ENCODE peak calls at places on chromosome 17, in ten cellular contexts. H is HEK293T; F is heart right ventricle; Z is stromal cell of bone marrow; Q is activated naive CD4-positive, alpha-beta T cell treated with Interleukin-2 at 50 U/mL for 16 hours; R is mammary epithelial cell; J is CD8-positive, alpha-beta T cell; N is WTC11; Y is HCT116; C is A549. M is an unnamed sample.

GRCh38 chr17:10705727-10706126 is 8.3 kb downstream of the ADPRM start:
- DNase-seq in H (no peak), F (no peak), Z (no peak), Q (no peak), R (no peak), J (no peak), N (no peak), Y (no peak), C (no peak), M (no peak)

GRCh38 chr17:27520571-27521185 is 64.4 kb downstream of the KSR1 start:
- DNase-seq in H (no peak), F (no peak), Z (no peak), Q (no peak), R (no peak), J (no peak), N (no peak), Y (no peak), C (no peak), M (no peak)

GRCh38 chr17:74924250-74924948 is at the start of gene OTOP2:
- DNase-seq in H (no peak), F (peak), Z (no peak), Q (no peak), R (no peak), J (no peak), N (peak), Y (no peak), C (no peak), M (no peak)

GRCh38 chr17:20191066-20191465 is 181.9 kb downstream of the SPECC1 start:
- DNase-seq in H (no peak), F (no peak), Z (peak), Q (no peak), R (peak), J (no peak), N (no peak), Y (no peak), C (no peak), M (no peak)

GRCh38 chr17:74417178-74418045 is 14.5 kb upstream of the GPRC5C start:
- DNase-seq in H (no peak), F (no peak), Z (peak), Q (no peak), R (peak), J (no peak), N (no peak), Y (peak), C (peak), M (no peak)

GRCh38 chr17:61284174-61284573 is 115.5 kb upstream of the TBX2 start:
- DNase-seq in H (no peak), F (no peak), Z (peak), Q (no peak), R (peak), J (no peak), N (no peak), Y (no peak), C (no peak), M (no peak)

GRCh38 chr17:78899361-78900260 is 3.4 kb downstream of the CEP295NL start:
- DNase-seq in H (no peak), F (peak), Z (no peak), Q (no peak), R (no peak), J (no peak), N (peak), Y (no peak), C (no peak), M (no peak)

GRCh38 chr17:73393962-73394361 is 82.2 kb upstream of the CDC42EP4 start:
- DNase-seq in H (no peak), F (no peak), Z (no peak), Q (no peak), R (peak), J (no peak), N (no peak), Y (peak), C (no peak), M (no peak)

GRCh38 chr17:81734405-81735055 is 22.4 kb downstream of the SLC25A10 start:
- DNase-seq in H (no peak), F (no peak), Z (no peak), Q (no peak), R (no peak), J (no peak), N (no peak), Y (no peak), C (no peak), M (no peak)

GRCh38 chr17:39097159-39097519 is 54.3 kb downstream of the PLXDC1 start:
- DNase-seq in H (no peak), F (no peak), Z (no peak), Q (no peak), R (no peak), J (no peak), N (no peak), Y (no peak), C (no peak), M (no peak)

GRCh38 chr17:15651583-15652110 is 32.1 kb upstream of the FBXW10B start:
- DNase-seq in H (peak), F (peak), Z (peak), Q (no peak), R (peak), J (no peak), N (peak), Y (peak), C (peak), M (peak)

GRCh38 chr17:60641126-60641525 is 36.5 kb upstream of the BCAS3 start:
- DNase-seq in H (no peak), F (no peak), Z (no peak), Q (no peak), R (peak), J (no peak), N (no peak), Y (no peak), C (no peak), M (no peak)

GRCh38 chr17:79799538-79800324 is 2.9 kb upstream of the CBX8 start:
- DNase-seq in H (no peak), F (no peak), Z (no peak), Q (no peak), R (no peak), J (no peak), N (no peak), Y (no peak), C (no peak), M (no peak)

GRCh38 chr17:82445542-82445941 is 5.0 kb downstream of the CYBC1 start:
- DNase-seq in H (no peak), F (no peak), Z (no peak), Q (no peak), R (no peak), J (no peak), N (no peak), Y (no peak), C (no peak), M (no peak)

GRCh38 chr17:50871898-50872297 is 5.7 kb upstream of the TOB1 start:
- DNase-seq in H (no peak), F (no peak), Z (no peak), Q (no peak), R (no peak), J (no peak), N (no peak), Y (no peak), C (no peak), M (no peak)

GRCh38 chr17:39536468-39536867 is 71.3 kb downstream of the NEUROD2 start:
- DNase-seq in H (no peak), F (no peak), Z (no peak), Q (no peak), R (no peak), J (no peak), N (no peak), Y (no peak), C (no peak), M (no peak)

GRCh38 chr17:2957631-2958286 is 105.6 kb downstream of the OR1D5 start:
- DNase-seq in H (no peak), F (no peak), Z (no peak), Q (no peak), R (no peak), J (no peak), N (no peak), Y (no peak), C (no peak), M (no peak)

GRCh38 chr17:82424001-82424862 is 5.8 kb upstream of the OGFOD3 start:
- DNase-seq in H (peak), F (no peak), Z (peak), Q (peak), R (peak), J (no peak), N (peak), Y (peak), C (no peak), M (no peak)

GRCh38 chr17:59277031-59277430 is 54.4 kb upstream of the YPEL2 start:
- DNase-seq in H (no peak), F (no peak), Z (no peak), Q (no peak), R (no peak), J (no peak), N (no peak), Y (no peak), C (no peak), M (no peak)

GRCh38 chr17:78396436-78397335 is 18.2 kb downstream of the PGS1 start:
- DNase-seq in H (no peak), F (peak), Z (peak), Q (no peak), R (no peak), J (no peak), N (no peak), Y (no peak), C (no peak), M (no peak)

GRCh38 chr17:39197380-39198185 is at the start of gene CACNB1:
- DNase-seq in H (peak), F (peak), Z (peak), Q (peak), R (peak), J (peak), N (peak), Y (no peak), C (peak), M (no peak)

GRCh38 chr17:78745407-78746088 is 36.5 kb downstream of the CYTH1 start:
- DNase-seq in H (no peak), F (no peak), Z (no peak), Q (peak), R (no peak), J (no peak), N (peak), Y (no peak), C (no peak), M (no peak)

GRCh38 chr17:70314096-70314495 is 144.8 kb downstream of the KCNJ2 start:
- DNase-seq in H (no peak), F (no peak), Z (peak), Q (no peak), R (no peak), J (no peak), N (no peak), Y (no peak), C (no peak), M (no peak)

GRCh38 chr17:50268632-50269287 is 5.5 kb upstream of the TMEM92 start:
- DNase-seq in H (no peak), F (no peak), Z (no peak), Q (no peak), R (no peak), J (no peak), N (no peak), Y (no peak), C (no peak), M (no peak)

GRCh38 chr17:2051388-2052237 is 3.3 kb upstream of the HIC1 start:
- DNase-seq in H (no peak), F (no peak), Z (no peak), Q (no peak), R (peak), J (no peak), N (no peak), Y (no peak), C (no peak), M (no peak)

GRCh38 chr17:75087558-75088453 is at the start of gene SLC16A5:
- DNase-seq in H (peak), F (peak), Z (peak), Q (peak), R (peak), J (peak), N (peak), Y (peak), C (peak), M (no peak)

GRCh38 chr17:57781386-57782050 is 36.4 kb upstream of the CCDC182 start:
- DNase-seq in H (no peak), F (no peak), Z (no peak), Q (no peak), R (no peak), J (no peak), N (no peak), Y (no peak), C (no peak), M (no peak)

GRCh38 chr17:57657211-57657610 is 87.9 kb downstream of the CCDC182 start:
- DNase-seq in H (no peak), F (no peak), Z (no peak), Q (no peak), R (no peak), J (no peak), N (no peak), Y (no peak), C (no peak), M (no peak)

GRCh38 chr17:49588726-49589555 is 13.3 kb downstream of the NXPH3 start:
- DNase-seq in H (no peak), F (no peak), Z (no peak), Q (no peak), R (no peak), J (no peak), N (no peak), Y (no peak), C (no peak), M (no peak)

GRCh38 chr17:78442648-78443128 is 64.2 kb downstream of the PGS1 start:
- DNase-seq in H (no peak), F (peak), Z (no peak), Q (no peak), R (no peak), J (no peak), N (no peak), Y (no peak), C (no peak), M (no peak)

GRCh38 chr17:3575506-3575905 is 17.9 kb upstream of the TRPV3 start:
- DNase-seq in H (no peak), F (no peak), Z (peak), Q (no peak), R (peak), J (no peak), N (no peak), Y (no peak), C (no peak), M (peak)

GRCh38 chr17:79977711-79978544 is 57.7 kb downstream of the TBC1D16 start:
- DNase-seq in H (no peak), F (no peak), Z (no peak), Q (no peak), R (no peak), J (no peak), N (no peak), Y (no peak), C (no peak), M (no peak)

GRCh38 chr17:76433693-76434092 is 19.3 kb downstream of the UBE2O start:
- DNase-seq in H (no peak), F (no peak), Z (no peak), Q (no peak), R (no peak), J (no peak), N (no peak), Y (no peak), C (no peak), M (no peak)